ENCODE peak calls at places on chromosomes 3 and 15, in ten cellular contexts. Q, K, S, R, L, M, Y, P, G and H are unnamed samples.

GRCh38 chr3:89107461-89108035 is at the start of gene EPHA3:
- DNase-seq in Q (peak; percentile 74), P (peak; percentile 83), M (peak; percentile 12), Y (peak; percentile 80), S (peak; percentile 10), R (peak; percentile 84), K (peak; percentile 84), G (peak; percentile 58), L (peak; percentile 38), H (peak; percentile 86)

GRCh38 chr3:58005662-58006061 is 2.6 kb upstream of the FLNB start:
- DNase-seq in R (peak; percentile 66), Y (no peak), M (peak; percentile 74), P (no peak), Q (no peak), S (no peak), K (no peak), G (peak; percentile 76), L (no peak), H (no peak)

GRCh38 chr15:49686626-49687025 is 65.8 kb downstream of the DTWD1 start:
- DNase-seq in K (no peak), Y (no peak), M (no peak), R (peak; percentile 9), G (peak; percentile 32), S (no peak), L (no peak), Q (no peak), P (no peak), H (no peak)

GRCh38 chr3:43378066-43378935 is 92.0 kb downstream of the SNRK start:
- DNase-seq in R (peak; percentile 36), Q (no peak), L (no peak), M (peak; percentile 31), Y (no peak), P (peak; percentile 33), S (no peak), K (no peak), G (peak; percentile 38), H (no peak)

GRCh38 chr3:185988816-185989175 is 51.0 kb upstream of the TRA2B start:
- DNase-seq in G (peak; percentile 23), M (no peak), S (no peak), R (no peak), P (no peak), Y (no peak), K (no peak), L (no peak), Q (no peak), H (no peak)

GRCh38 chr3:66572090-66572632 is 71.3 kb upstream of the LRIG1 start:
- DNase-seq in R (no peak), P (no peak), Y (no peak), L (no peak), Q (no peak), G (no peak), K (no peak), M (no peak), S (no peak), H (no peak)

GRCh38 chr3:10824468-10824867 is 8.4 kb downstream of the SLC6A11 start:
- DNase-seq in M (no peak), L (no peak), P (no peak), G (no peak), Q (no peak), S (no peak), R (no peak), Y (no peak), K (no peak), H (no peak)

GRCh38 chr3:113746069-113746954 is at the start of gene NAA50:
- DNase-seq in L (peak; percentile 97), G (peak; percentile 95), R (peak; percentile 91), K (peak; percentile 95), Y (peak; percentile 96), P (peak; percentile 96), M (peak; percentile 95), S (peak; percentile 80), Q (peak; percentile 98), H (peak; percentile 96)

GRCh38 chr3:169811606-169812123 is 1.0 kb upstream of the LRRIQ4 start:
- DNase-seq in S (peak; percentile 62), Q (no peak), M (no peak), L (no peak), Y (no peak), R (peak; percentile 71), P (peak; percentile 18), K (no peak), G (peak; percentile 91), H (no peak)

GRCh38 chr3:55282994-55283393 is 204.1 kb downstream of the WNT5A start:
- DNase-seq in K (no peak), R (no peak), P (no peak), Y (no peak), Q (no peak), M (no peak), G (no peak), S (no peak), L (no peak), H (no peak)

GRCh38 chr3:45748068-45748467 is 48.3 kb downstream of the SLC6A20 start:
- DNase-seq in R (no peak), Q (no peak), K (no peak), G (no peak), Y (no peak), L (no peak), S (no peak), P (no peak), M (no peak), H (no peak)

GRCh38 chr3:142026333-142026732 is 123.0 kb downstream of the TFDP2 start:
- DNase-seq in R (no peak), K (no peak), G (no peak), P (no peak), Y (no peak), L (no peak), S (no peak), Q (no peak), M (no peak), H (no peak)
- H3K4me3 ChIP-seq in R (no peak overlapping the region), K (no peak overlapping the region), G (no peak overlapping the region), P (no peak overlapping the region), Y (no peak overlapping the region), L (no peak overlapping the region), S (no peak overlapping the region), Q (peak overlapping the region; percentile 4), M (no peak overlapping the region), H (no peak overlapping the region)

DNA sequence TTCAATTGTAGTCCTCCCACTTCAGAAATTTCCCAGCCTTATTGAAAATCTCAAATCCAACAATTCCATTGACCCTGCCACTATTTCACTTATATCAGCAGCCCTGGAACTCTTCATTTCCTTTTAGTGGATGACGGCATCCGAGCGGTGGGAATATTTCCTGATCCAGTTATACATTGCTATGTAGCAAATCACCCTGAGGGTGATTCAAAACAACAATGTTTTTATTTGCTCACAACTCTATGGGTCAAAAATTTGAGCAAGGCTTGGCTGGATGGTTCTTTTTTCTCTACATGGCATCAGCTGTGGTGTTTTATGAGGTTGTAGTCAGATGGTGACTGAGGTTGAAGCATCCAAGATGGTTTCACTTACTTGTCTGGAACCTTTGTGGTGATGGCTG is 70.5 kb downstream of the CHST2 start:
- DNase-seq in P (no peak), G (no peak), S (no peak), Y (no peak), L (no peak), K (no peak), R (no peak), M (no peak), Q (no peak), H (no peak)
- H3K27ac ChIP-seq in P (no peak overlapping the region), G (no peak overlapping the region), S (no peak overlapping the region), Y (no peak overlapping the region), L (no peak overlapping the region), K (no peak overlapping the region), R (no peak overlapping the region), M (no peak overlapping the region), Q (no peak overlapping the region), H (no peak overlapping the region)

DNA sequence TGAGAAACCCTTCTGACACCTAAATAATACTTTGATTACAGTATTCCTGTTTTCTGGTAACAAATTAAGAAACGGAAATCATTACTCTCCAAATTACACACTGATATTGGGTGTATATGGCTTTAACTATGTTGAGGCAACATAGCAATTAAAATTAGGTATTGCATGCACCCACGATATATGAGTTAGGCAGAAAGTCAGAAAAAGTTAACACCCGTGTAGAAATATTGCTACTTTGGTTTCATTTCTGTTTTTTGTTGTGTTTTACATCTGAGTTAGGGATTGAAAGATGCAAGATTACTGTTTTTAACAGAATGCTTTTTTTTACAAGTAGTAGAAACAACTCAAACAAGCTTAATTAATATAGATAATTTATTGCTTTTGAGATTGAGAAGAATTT is 327.8 kb downstream of the GBE1 start:
- DNase-seq in K (no peak), L (no peak), P (no peak), G (no peak), Q (no peak), Y (no peak), M (no peak), S (no peak), R (no peak), H (no peak)
- TF ChIP-seq CTCF in K (no peak), L (no peak), P (no peak), G (no peak), Q (no peak), Y (no peak), M (no peak), S (no peak), R (no peak), H (no peak)

GRCh38 chr3:163521261-163521660 is 1557.0 kb downstream of the SI start:
- DNase-seq in P (no peak), S (no peak), K (no peak), Q (no peak), M (no peak), Y (no peak), G (no peak), R (no peak), L (no peak), H (no peak)

GRCh38 chr3:163523375-163523774 is 1554.9 kb downstream of the SI start:
- DNase-seq in R (no peak), P (no peak), K (no peak), M (no peak), Y (no peak), Q (no peak), L (no peak), S (no peak), G (no peak), H (no peak)
- H3K4me3 ChIP-seq in R (no peak overlapping the region), P (no peak overlapping the region), K (no peak overlapping the region), M (no peak overlapping the region), Y (no peak overlapping the region), Q (no peak overlapping the region), L (no peak overlapping the region), S (no peak overlapping the region), G (no peak overlapping the region), H (no peak overlapping the region)

DNA sequence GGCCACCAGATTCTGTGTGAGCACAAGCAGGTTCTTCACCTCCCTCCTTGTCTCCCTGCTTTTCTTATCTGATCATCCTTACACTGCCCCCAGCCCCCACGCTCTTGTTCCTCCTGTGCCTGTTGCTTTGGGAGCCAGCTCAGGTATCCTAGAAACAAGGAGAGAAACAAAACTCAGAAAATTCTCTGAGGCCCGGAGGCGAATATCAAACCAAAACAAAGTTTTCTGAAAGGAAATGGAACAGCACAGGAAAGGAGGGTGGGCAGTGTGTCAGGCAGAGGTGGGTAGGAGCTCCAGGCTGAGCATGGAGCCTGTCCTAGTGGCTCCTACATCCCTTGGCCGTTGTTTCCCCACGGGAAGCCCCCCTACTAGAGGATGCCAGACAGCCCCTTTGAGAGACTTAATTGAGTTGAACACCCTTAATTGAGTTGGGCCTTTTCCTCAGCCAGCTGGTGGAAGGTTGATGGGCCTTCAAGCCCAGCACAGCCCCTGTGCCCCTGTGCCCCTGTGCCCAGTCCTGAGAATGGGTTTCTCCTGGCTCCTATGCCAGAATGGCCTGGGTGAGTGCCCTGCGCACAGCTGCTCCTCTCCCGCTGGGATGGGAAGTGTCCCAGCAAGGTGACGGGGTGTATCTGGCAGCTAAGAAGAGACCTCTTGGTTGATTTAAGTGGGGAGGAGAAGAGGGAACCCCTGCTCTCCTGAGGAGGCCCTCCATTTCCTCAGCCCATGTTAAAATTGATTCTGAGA is 22.8 kb upstream of the JMJD7 start:
- DNase-seq in K (no peak), P (no peak), S (no peak), G (no peak), Y (no peak), M (no peak), L (no peak), R (no peak), Q (no peak), H (no peak)
- H3K27ac ChIP-seq in K (peak overlapping the region; percentile 18), P (peak overlapping the region; percentile 19), S (no peak overlapping the region), G (no peak overlapping the region), Y (no peak overlapping the region), M (no peak overlapping the region), L (no peak overlapping the region), R (no peak overlapping the region), Q (peak overlapping the region; percentile 40), H (no peak overlapping the region)